ENCODE peak calls at places on chromosome 13, in nine cellular contexts. One of them, this sample, is unnamed. For H3K79me2 and H3K36me3, the result is how much of the 10 kb centered on the place peaks cover.

GRCh38 chr13:59424661-59425060 is 739.1 kb downstream of the DIAPH3 start:
- DNase-seq in mammary epithelial cell: no peak
- DNase-seq in osteoblast: no peak
- DNase-seq in HCT116: no peak
- DNase-seq in endothelial cell of umbilical vein: no peak
- DNase-seq in GM23248: peak
- DNase-seq in neural progenitor cell: no peak
- DNase-seq in DND-41: no peak
- DNase-seq in OCI-LY7: no peak
- DNase-seq in this sample: no peak

GRCh38 chr13:112881656-112882554 is 87.1 kb upstream of the MCF2L start:
- DNase-seq in DND-41: no peak
- DNase-seq in GM23248: no peak
- DNase-seq in osteoblast: no peak
- DNase-seq in neural progenitor cell: no peak
- DNase-seq in HCT116: no peak
- DNase-seq in mammary epithelial cell: no peak
- DNase-seq in OCI-LY7: no peak
- DNase-seq in endothelial cell of umbilical vein: no peak
- DNase-seq in this sample: no peak

GRCh38 chr13:98622926-98623325 is 46.0 kb upstream of the STK24 start:
- DNase-seq in mammary epithelial cell: no peak
- DNase-seq in GM23248: no peak
- DNase-seq in HCT116: no peak
- DNase-seq in OCI-LY7: no peak
- DNase-seq in osteoblast: no peak
- DNase-seq in endothelial cell of umbilical vein: no peak
- DNase-seq in DND-41: no peak
- DNase-seq in neural progenitor cell: no peak
- DNase-seq in this sample: no peak

GRCh38 chr13:24716446-24716845 is 36.2 kb downstream of the ATP12A start:
- DNase-seq in GM23248: no peak
- DNase-seq in HCT116: no peak
- DNase-seq in DND-41: no peak
- DNase-seq in neural progenitor cell: no peak
- DNase-seq in mammary epithelial cell: no peak
- DNase-seq in OCI-LY7: no peak
- DNase-seq in osteoblast: no peak
- DNase-seq in endothelial cell of umbilical vein: no peak
- DNase-seq in this sample: no peak

GRCh38 chr13:105787518-105788085 is 747.9 kb downstream of the EFNB2 start:
- DNase-seq in neural progenitor cell: no peak
- DNase-seq in endothelial cell of umbilical vein: no peak
- DNase-seq in GM23248: no peak
- DNase-seq in HCT116: no peak
- DNase-seq in DND-41: no peak
- DNase-seq in OCI-LY7: no peak
- DNase-seq in mammary epithelial cell: no peak
- DNase-seq in osteoblast: peak
- DNase-seq in this sample: no peak

GRCh38 chr13:49295231-49295630 is 47.5 kb downstream of the CDADC1 start:
- DNase-seq in HCT116: no peak
- DNase-seq in OCI-LY7: no peak
- DNase-seq in osteoblast: no peak
- DNase-seq in endothelial cell of umbilical vein: no peak
- DNase-seq in neural progenitor cell: no peak
- DNase-seq in mammary epithelial cell: no peak
- DNase-seq in GM23248: no peak
- DNase-seq in DND-41: no peak
- DNase-seq in this sample: no peak

GRCh38 chr13:50227356-50227755 is 212.1 kb downstream of the KCNRG start:
- DNase-seq in GM23248: no peak
- DNase-seq in DND-41: no peak
- DNase-seq in osteoblast: no peak
- DNase-seq in neural progenitor cell: no peak
- DNase-seq in HCT116: no peak
- DNase-seq in OCI-LY7: no peak
- DNase-seq in endothelial cell of umbilical vein: no peak
- DNase-seq in mammary epithelial cell: no peak
- DNase-seq in this sample: no peak

GRCh38 chr13:88176231-88176630 is 505.1 kb downstream of the SLITRK5 start:
- DNase-seq in OCI-LY7: no peak
- DNase-seq in mammary epithelial cell: no peak
- DNase-seq in GM23248: no peak
- DNase-seq in HCT116: no peak
- DNase-seq in DND-41: no peak
- DNase-seq in osteoblast: no peak
- DNase-seq in endothelial cell of umbilical vein: no peak
- DNase-seq in neural progenitor cell: no peak
- DNase-seq in this sample: no peak

GRCh38 chr13:49774376-49775005 is 18.0 kb downstream of the KPNA3 start:
- DNase-seq in GM23248: no peak
- DNase-seq in neural progenitor cell: no peak
- DNase-seq in OCI-LY7: no peak
- DNase-seq in endothelial cell of umbilical vein: no peak
- DNase-seq in HCT116: no peak
- DNase-seq in DND-41: no peak
- DNase-seq in osteoblast: no peak
- DNase-seq in mammary epithelial cell: no peak
- DNase-seq in this sample: no peak

GRCh38 chr13:48437381-48437780 is 24.5 kb upstream of the LPAR6 start:
- DNase-seq in GM23248: no peak
- DNase-seq in OCI-LY7: no peak
- DNase-seq in HCT116: no peak
- DNase-seq in neural progenitor cell: no peak
- DNase-seq in mammary epithelial cell: no peak
- DNase-seq in osteoblast: no peak
- DNase-seq in endothelial cell of umbilical vein: peak
- DNase-seq in DND-41: no peak
- DNase-seq in this sample: no peak

GRCh38 chr13:41456768-41457588 is at the start of gene RGCC:
- DNase-seq in endothelial cell of umbilical vein: peak
- DNase-seq in neural progenitor cell: peak
- DNase-seq in mammary epithelial cell: peak
- DNase-seq in OCI-LY7: peak
- DNase-seq in DND-41: no peak
- DNase-seq in GM23248: peak
- DNase-seq in osteoblast: peak
- DNase-seq in HCT116: peak
- DNase-seq in this sample: peak

GRCh38 chr13:49549289-49549688 is 36.1 kb downstream of the RCBTB1 start:
- DNase-seq in neural progenitor cell: no peak
- DNase-seq in GM23248: peak
- DNase-seq in HCT116: no peak
- DNase-seq in mammary epithelial cell: no peak
- DNase-seq in osteoblast: no peak
- DNase-seq in OCI-LY7: no peak
- DNase-seq in endothelial cell of umbilical vein: no peak
- DNase-seq in DND-41: no peak
- DNase-seq in this sample: no peak

GRCh38 chr13:51726446-51727185 is 77.3 kb downstream of the DHRS12 start:
- DNase-seq in DND-41: no peak
- DNase-seq in GM23248: peak
- DNase-seq in HCT116: no peak
- DNase-seq in osteoblast: peak
- DNase-seq in OCI-LY7: no peak
- DNase-seq in mammary epithelial cell: no peak
- DNase-seq in endothelial cell of umbilical vein: peak
- DNase-seq in neural progenitor cell: no peak
- DNase-seq in this sample: no peak

GRCh38 chr13:45417790-45418534 is at the start of gene SLC25A30:
- DNase-seq in neural progenitor cell: peak
- DNase-seq in HCT116: peak
- DNase-seq in mammary epithelial cell: peak
- DNase-seq in DND-41: peak
- DNase-seq in OCI-LY7: peak
- DNase-seq in endothelial cell of umbilical vein: peak
- DNase-seq in GM23248: peak
- DNase-seq in osteoblast: peak
- DNase-seq in this sample: peak

GRCh38 chr13:23384111-23384510 is 49.4 kb downstream of the SACS start:
- DNase-seq in mammary epithelial cell: peak
- DNase-seq in DND-41: no peak
- DNase-seq in osteoblast: peak
- DNase-seq in OCI-LY7: no peak
- DNase-seq in HCT116: no peak
- DNase-seq in neural progenitor cell: no peak
- DNase-seq in endothelial cell of umbilical vein: no peak
- DNase-seq in GM23248: peak
- DNase-seq in this sample: no peak
- H3K79me2 ChIP-seq in mammary epithelial cell: under half
- H3K79me2 ChIP-seq in DND-41: under half
- H3K79me2 ChIP-seq in osteoblast: under half
- H3K79me2 ChIP-seq in OCI-LY7: under half
- H3K79me2 ChIP-seq in HCT116: under half
- H3K79me2 ChIP-seq in neural progenitor cell: under half
- H3K79me2 ChIP-seq in endothelial cell of umbilical vein: under half
- H3K79me2 ChIP-seq in GM23248: under half
- H3K79me2 ChIP-seq in this sample: under half

GRCh38 chr13:43804461-43805070 is 17.8 kb upstream of the ENOX1 start:
- DNase-seq in osteoblast: peak
- DNase-seq in DND-41: no peak
- DNase-seq in neural progenitor cell: peak
- DNase-seq in HCT116: peak
- DNase-seq in endothelial cell of umbilical vein: peak
- DNase-seq in OCI-LY7: peak
- DNase-seq in mammary epithelial cell: peak
- DNase-seq in GM23248: peak
- DNase-seq in this sample: peak
- H2AFZ ChIP-seq in osteoblast: peak
- H2AFZ ChIP-seq in DND-41: no peak
- H2AFZ ChIP-seq in neural progenitor cell: peak
- H2AFZ ChIP-seq in HCT116: peak
- H2AFZ ChIP-seq in endothelial cell of umbilical vein: peak
- H2AFZ ChIP-seq in OCI-LY7: no peak
- H2AFZ ChIP-seq in mammary epithelial cell: peak
- H2AFZ ChIP-seq in GM23248: peak
- H2AFZ ChIP-seq in this sample: no peak

GRCh38 chr13:113981611-113982295 is 7.9 kb upstream of the C13orf46 start:
- DNase-seq in DND-41: no peak
- DNase-seq in HCT116: no peak
- DNase-seq in neural progenitor cell: no peak
- DNase-seq in osteoblast: no peak
- DNase-seq in GM23248: no peak
- DNase-seq in endothelial cell of umbilical vein: no peak
- DNase-seq in OCI-LY7: no peak
- DNase-seq in mammary epithelial cell: no peak
- DNase-seq in this sample: no peak

GRCh38 chr13:113979791-113980471 is 6.1 kb upstream of the C13orf46 start:
- DNase-seq in osteoblast: no peak
- DNase-seq in mammary epithelial cell: no peak
- DNase-seq in endothelial cell of umbilical vein: no peak
- DNase-seq in neural progenitor cell: no peak
- DNase-seq in GM23248: no peak
- DNase-seq in HCT116: no peak
- DNase-seq in OCI-LY7: no peak
- DNase-seq in DND-41: no peak
- DNase-seq in this sample: no peak

GRCh38 chr13:113981201-113981605 is 7.3 kb upstream of the C13orf46 start:
- DNase-seq in HCT116: peak
- DNase-seq in mammary epithelial cell: peak
- DNase-seq in osteoblast: no peak
- DNase-seq in GM23248: peak
- DNase-seq in OCI-LY7: no peak
- DNase-seq in neural progenitor cell: no peak
- DNase-seq in DND-41: no peak
- DNase-seq in endothelial cell of umbilical vein: no peak
- DNase-seq in this sample: no peak

GRCh38 chr13:113980489-113981064 is 6.7 kb upstream of the C13orf46 start:
- DNase-seq in mammary epithelial cell: no peak
- DNase-seq in HCT116: no peak
- DNase-seq in DND-41: no peak
- DNase-seq in neural progenitor cell: no peak
- DNase-seq in GM23248: no peak
- DNase-seq in osteoblast: no peak
- DNase-seq in endothelial cell of umbilical vein: no peak
- DNase-seq in OCI-LY7: no peak
- DNase-seq in this sample: no peak

GRCh38 chr13:113982296-113982661 is 8.4 kb upstream of the C13orf46 start:
- DNase-seq in GM23248: no peak
- DNase-seq in neural progenitor cell: no peak
- DNase-seq in DND-41: no peak
- DNase-seq in HCT116: no peak
- DNase-seq in OCI-LY7: no peak
- DNase-seq in osteoblast: no peak
- DNase-seq in endothelial cell of umbilical vein: no peak
- DNase-seq in mammary epithelial cell: no peak
- DNase-seq in this sample: no peak
- H3K36me3 ChIP-seq in GM23248: under half
- H3K36me3 ChIP-seq in neural progenitor cell: under half
- H3K36me3 ChIP-seq in DND-41: under half
- H3K36me3 ChIP-seq in HCT116: under half
- H3K36me3 ChIP-seq in OCI-LY7: under half
- H3K36me3 ChIP-seq in osteoblast: under half
- H3K36me3 ChIP-seq in endothelial cell of umbilical vein: under half
- H3K36me3 ChIP-seq in mammary epithelial cell: under half
- H3K36me3 ChIP-seq in this sample: under half

GRCh38 chr13:111363121-111363520 is 42.7 kb downstream of the TEX29 start:
- DNase-seq in neural progenitor cell: no peak
- DNase-seq in mammary epithelial cell: no peak
- DNase-seq in osteoblast: no peak
- DNase-seq in OCI-LY7: no peak
- DNase-seq in DND-41: no peak
- DNase-seq in endothelial cell of umbilical vein: no peak
- DNase-seq in HCT116: no peak
- DNase-seq in GM23248: no peak
- DNase-seq in this sample: no peak
- H3K79me2 ChIP-seq in neural progenitor cell: under half
- H3K79me2 ChIP-seq in mammary epithelial cell: under half
- H3K79me2 ChIP-seq in osteoblast: under half
- H3K79me2 ChIP-seq in OCI-LY7: under half
- H3K79me2 ChIP-seq in DND-41: under half
- H3K79me2 ChIP-seq in endothelial cell of umbilical vein: under half
- H3K79me2 ChIP-seq in HCT116: under half
- H3K79me2 ChIP-seq in GM23248: under half
- H3K79me2 ChIP-seq in this sample: under half

DNA sequence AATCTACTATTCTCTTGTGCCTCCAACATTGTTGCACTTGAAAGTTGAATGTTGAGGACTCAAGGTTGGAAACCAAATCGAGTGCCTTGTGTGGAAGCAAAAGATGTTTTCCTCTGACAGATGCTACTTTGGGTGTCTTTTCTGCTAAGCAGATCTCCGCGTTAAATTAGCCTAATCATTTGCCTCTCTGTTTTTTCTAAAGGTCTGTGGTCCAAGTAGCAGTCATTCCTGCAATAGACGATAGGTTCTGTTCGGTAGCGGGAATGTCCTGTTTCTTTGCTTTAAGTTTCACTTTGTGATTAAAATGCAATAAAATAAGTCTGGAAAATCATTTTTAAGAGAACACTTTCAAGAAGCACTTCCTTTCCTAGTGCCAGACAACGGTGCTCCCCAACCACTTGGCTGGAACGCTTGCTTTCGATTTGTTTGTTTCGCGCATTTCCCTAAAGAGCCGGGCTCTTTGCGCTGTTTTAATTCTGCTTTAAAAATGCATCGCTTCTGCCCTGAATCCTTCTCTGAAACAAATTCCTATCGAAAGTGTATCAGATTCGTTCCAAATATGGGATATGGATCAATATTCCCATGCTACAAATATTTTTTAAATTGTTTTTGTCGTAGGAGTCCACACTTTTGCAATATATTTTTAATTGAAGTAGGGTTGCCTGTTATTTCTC is 14.1 kb downstream of the ZIC2 start:
- DNase-seq in osteoblast: peak
- DNase-seq in OCI-LY7: no peak
- DNase-seq in mammary epithelial cell: peak
- DNase-seq in endothelial cell of umbilical vein: peak
- DNase-seq in HCT116: no peak
- DNase-seq in DND-41: no peak
- DNase-seq in GM23248: no peak
- DNase-seq in neural progenitor cell: peak
- DNase-seq in this sample: no peak
- H2AFZ ChIP-seq in osteoblast: no peak
- H2AFZ ChIP-seq in OCI-LY7: no peak
- H2AFZ ChIP-seq in mammary epithelial cell: no peak
- H2AFZ ChIP-seq in endothelial cell of umbilical vein: no peak
- H2AFZ ChIP-seq in HCT116: no peak
- H2AFZ ChIP-seq in DND-41: no peak
- H2AFZ ChIP-seq in GM23248: no peak
- H2AFZ ChIP-seq in neural progenitor cell: no peak
- H2AFZ ChIP-seq in this sample: no peak

This sample was measured in hepatocyte.